ENCODE peak calls at places on chromosomes 12 and 14, in eight cellular contexts. Q is PC-3; I is heart left ventricle; L is cardiac muscle cell; Z is CD8-positive, alpha-beta T cell; K is naive thymus-derived CD4-positive, alpha-beta T cell; U is lower lobe of right lung; E is breast epithelium. X is an unnamed sample. For H3K27me3, the result is how much of the 10 kb centered on the place peaks cover.

GRCh38 chr12:3480744-3481143 is 10.3 kb upstream of the PRMT8 start:
- DNase-seq in Q (no peak), I (no peak), L (no peak), Z (no peak), K (no peak), U (no peak), E (no peak), X (no peak)

GRCh38 chr14:96965885-96966595 is 168.9 kb downstream of the VRK1 start:
- DNase-seq in Q (no peak), I (no peak), L (no peak), Z (no peak), K (no peak), U (no peak), E (no peak), X (no peak)

GRCh38 chr14:81974543-81974942 is 440.9 kb upstream of the SEL1L start:
- DNase-seq in Q (no peak), I (no peak), L (no peak), Z (no peak), K (no peak), U (no peak), E (no peak), X (no peak)

GRCh38 chr14:68506021-68506644 is 286.7 kb downstream of the ZFP36L1 start:
- DNase-seq in Q (peak), I (peak), L (peak), Z (no peak), K (no peak), U (no peak), E (peak), X (peak)

GRCh38 chr12:121273364-121273896 is 23.1 kb downstream of the CAMKK2 start:
- DNase-seq in Q (no peak), I (no peak), L (no peak), Z (no peak), K (no peak), U (no peak), E (no peak), X (no peak)

GRCh38 chr12:101608301-101609133 is 13.7 kb downstream of the MYBPC1 start:
- DNase-seq in Q (peak), I (no peak), L (no peak), Z (no peak), K (no peak), U (peak), E (peak), X (no peak)

GRCh38 chr14:104481323-104481722 is 98.2 kb upstream of the C14orf180 start:
- DNase-seq in Q (no peak), I (no peak), L (no peak), Z (no peak), K (no peak), U (no peak), E (no peak), X (no peak)

GRCh38 chr12:20757-21156 is 45.8 kb upstream of the IQSEC3 start:
- DNase-seq in Q (peak), I (no peak), L (no peak), Z (peak), K (no peak), U (no peak), E (no peak), X (no peak)

GRCh38 chr14:24298892-24299254 is 707 bp downstream of the DHRS1 start:
- DNase-seq in Q (peak), I (peak), L (peak), Z (no peak), K (no peak), U (no peak), E (peak), X (peak)

GRCh38 chr14:91228112-91229004 is 16.1 kb downstream of the GPR68 start:
- DNase-seq in Q (peak), I (no peak), L (peak), Z (peak), K (peak), U (no peak), E (no peak), X (peak)

GRCh38 chr14:91417983-91418386 is 365 bp upstream of the CCDC88C start:
- DNase-seq in Q (peak), I (no peak), L (peak), Z (peak), K (no peak), U (peak), E (no peak), X (no peak)

GRCh38 chr14:53751650-53752049 is 205.0 kb downstream of the BMP4 start:
- DNase-seq in Q (no peak), I (no peak), L (no peak), Z (no peak), K (no peak), U (no peak), E (no peak), X (no peak)

GRCh38 chr14:104023325-104024055 is 62.0 kb upstream of the ASPG start:
- DNase-seq in Q (no peak), I (no peak), L (no peak), Z (no peak), K (no peak), U (no peak), E (no peak), X (no peak)

GRCh38 chr14:75223664-75224154 is 47.3 kb upstream of the TMED10 start:
- DNase-seq in Q (no peak), I (peak), L (no peak), Z (no peak), K (no peak), U (peak), E (no peak), X (no peak)

GRCh38 chr12:127284021-127284420 is 982.9 kb upstream of the TMEM132C start:
- DNase-seq in Q (no peak), I (no peak), L (peak), Z (no peak), K (no peak), U (no peak), E (no peak), X (peak)

GRCh38 chr14:28763914-28764848 is 2.4 kb upstream of the FOXG1 start:
- DNase-seq in Q (peak), I (no peak), L (no peak), Z (no peak), K (no peak), U (no peak), E (no peak), X (no peak)

GRCh38 chr12:109346920-109347319 is 780 bp upstream of the MYO1H start:
- DNase-seq in Q (no peak), I (no peak), L (no peak), Z (no peak), K (no peak), U (no peak), E (no peak), X (no peak)

GRCh38 chr14:56490379-56490778 is 89.2 kb upstream of the TMEM260 start:
- DNase-seq in Q (peak), I (no peak), L (peak), Z (no peak), K (no peak), U (no peak), E (no peak), X (no peak)

GRCh38 chr14:98112211-98112780 is 1159.7 kb downstream of the BCL11B start:
- DNase-seq in Q (no peak), I (no peak), L (no peak), Z (no peak), K (no peak), U (no peak), E (no peak), X (no peak)

GRCh38 chr12:26798013-26798412 is 35.0 kb downstream of the ITPR2 start:
- DNase-seq in Q (no peak), I (no peak), L (peak), Z (no peak), K (no peak), U (no peak), E (no peak), X (no peak)

GRCh38 chr12:48924617-48925217 is 575 bp downstream of the FKBP11 start:
- DNase-seq in Q (peak), I (peak), L (peak), Z (peak), K (peak), U (peak), E (peak), X (peak)

GRCh38 chr12:71242511-71242910 is 84.7 kb upstream of the TSPAN8 start:
- DNase-seq in Q (no peak), I (no peak), L (peak), Z (no peak), K (no peak), U (no peak), E (no peak), X (no peak)

GRCh38 chr14:104512771-104513640 is 66.6 kb upstream of the C14orf180 start:
- DNase-seq in Q (no peak), I (no peak), L (no peak), Z (peak), K (no peak), U (no peak), E (no peak), X (no peak)

GRCh38 chr14:98162829-98163228 is 1109.2 kb downstream of the BCL11B start:
- DNase-seq in Q (no peak), I (no peak), L (no peak), Z (no peak), K (no peak), U (no peak), E (no peak), X (no peak)

GRCh38 chr12:45170456-45171042 is 45.3 kb upstream of the ANO6 start:
- DNase-seq in Q (peak), I (peak), L (peak), Z (peak), K (peak), U (peak), E (peak), X (peak)

GRCh38 chr12:110540048-110540447 is 37.9 kb downstream of the RAD9B start:
- DNase-seq in Q (peak), I (no peak), L (no peak), Z (no peak), K (no peak), U (no peak), E (no peak), X (no peak)

GRCh38 chr14:74616507-74616906 is 4.5 kb upstream of the LTBP2 start:
- DNase-seq in Q (peak), I (peak), L (peak), Z (no peak), K (no peak), U (no peak), E (no peak), X (peak)

GRCh38 chr14:74510955-74511354 is 17.4 kb downstream of the ISCA2 start:
- DNase-seq in Q (peak), I (no peak), L (no peak), Z (no peak), K (no peak), U (peak), E (no peak), X (no peak)

GRCh38 chr14:33165144-33165925 is 226.7 kb downstream of the NPAS3 start:
- DNase-seq in Q (peak), I (no peak), L (no peak), Z (no peak), K (no peak), U (no peak), E (no peak), X (peak)

GRCh38 chr12:126608607-126609175 is 1543.5 kb downstream of the AACS start:
- DNase-seq in Q (no peak), I (no peak), L (no peak), Z (no peak), K (no peak), U (no peak), E (no peak), X (no peak)

GRCh38 chr12:106883421-106883820 is 72.3 kb upstream of the TMEM263 start:
- DNase-seq in Q (no peak), I (no peak), L (peak), Z (no peak), K (no peak), U (no peak), E (no peak), X (no peak)

GRCh38 chr12:115204957-115205754 is 521.2 kb upstream of the TBX3 start:
- DNase-seq in Q (peak), I (no peak), L (peak), Z (no peak), K (no peak), U (no peak), E (no peak), X (no peak)

GRCh38 chr12:3005736-3006135 is 46.5 kb downstream of the TEAD4 start:
- DNase-seq in Q (peak), I (no peak), L (no peak), Z (no peak), K (no peak), U (no peak), E (no peak), X (no peak)

DNA sequence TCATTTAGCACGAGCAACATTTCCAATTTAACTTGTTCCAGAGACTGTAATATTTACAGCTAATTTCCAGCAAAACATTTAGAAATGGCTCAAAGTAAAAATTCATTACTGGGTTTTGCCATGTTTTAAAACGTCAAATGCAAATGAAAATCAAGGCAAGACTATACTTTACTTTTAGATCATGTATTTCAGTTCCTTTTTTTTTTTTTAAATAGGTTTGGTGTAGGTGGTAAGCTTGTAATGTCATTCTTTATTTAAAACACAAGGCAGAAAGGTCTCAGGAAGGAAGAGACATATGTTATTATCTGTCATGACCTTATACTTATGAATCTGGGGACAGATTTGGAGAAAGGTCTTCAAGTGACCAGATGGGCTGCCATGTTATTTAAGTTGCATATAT is 54.1 kb downstream of the GRIP1 start:
- DNase-seq in Q (no peak), I (no peak), L (no peak), Z (no peak), K (no peak), U (no peak), E (no peak), X (no peak)
- H3K27me3 ChIP-seq in Q (under half), I (under half), L (under half), Z (under half), K (under half), U (under half), E (under half), X (under half)

GRCh38 chr12:6778212-6778570 is 5.9 kb downstream of the LAG3 start:
- DNase-seq in Q (no peak), I (no peak), L (peak), Z (no peak), K (no peak), U (no peak), E (peak), X (no peak)

GRCh38 chr12:6775775-6776174 is 3.5 kb downstream of the LAG3 start:
- DNase-seq in Q (no peak), I (no peak), L (no peak), Z (no peak), K (no peak), U (no peak), E (no peak), X (no peak)

GRCh38 chr12:6778571-6779550 is 6.5 kb downstream of the LAG3 start:
- DNase-seq in Q (peak), I (peak), L (peak), Z (peak), K (peak), U (peak), E (peak), X (peak)

GRCh38 chr12:6775185-6775770 is 3.0 kb downstream of the LAG3 start:
- DNase-seq in Q (no peak), I (no peak), L (no peak), Z (no peak), K (no peak), U (no peak), E (no peak), X (no peak)

GRCh38 chr12:6777386-6777785 is 5.1 kb downstream of the LAG3 start:
- DNase-seq in Q (no peak), I (no peak), L (no peak), Z (no peak), K (no peak), U (no peak), E (no peak), X (no peak)
- H3K4me3 ChIP-seq in Q (no peak), I (no peak), L (no peak), Z (no peak), K (no peak), U (no peak), E (no peak), X (no peak)

GRCh38 chr12:43835656-43836454 is at the start of gene TMEM117:
- DNase-seq in Q (peak), I (peak), L (peak), Z (peak), K (peak), U (peak), E (peak), X (peak)

GRCh38 chr12:43832506-43833168 is 3.2 kb upstream of the TMEM117 start:
- DNase-seq in Q (no peak), I (no peak), L (no peak), Z (no peak), K (no peak), U (no peak), E (no peak), X (no peak)

GRCh38 chr12:43840338-43840737 is 4.5 kb downstream of the TMEM117 start:
- DNase-seq in Q (no peak), I (no peak), L (no peak), Z (no peak), K (no peak), U (no peak), E (no peak), X (no peak)

GRCh38 chr12:43836455-43836989 is 641 bp downstream of the TMEM117 start:
- DNase-seq in Q (peak), I (no peak), L (peak), Z (no peak), K (no peak), U (no peak), E (no peak), X (no peak)

GRCh38 chr12:43835264-43835655 is 621 bp upstream of the TMEM117 start:
- DNase-seq in Q (no peak), I (no peak), L (no peak), Z (no peak), K (no peak), U (no peak), E (no peak), X (no peak)
- H3K27me3 ChIP-seq in Q (under half), I (under half), L (under half), Z (under half), K (under half), U (under half), E (under half), X (under half)

DNA sequence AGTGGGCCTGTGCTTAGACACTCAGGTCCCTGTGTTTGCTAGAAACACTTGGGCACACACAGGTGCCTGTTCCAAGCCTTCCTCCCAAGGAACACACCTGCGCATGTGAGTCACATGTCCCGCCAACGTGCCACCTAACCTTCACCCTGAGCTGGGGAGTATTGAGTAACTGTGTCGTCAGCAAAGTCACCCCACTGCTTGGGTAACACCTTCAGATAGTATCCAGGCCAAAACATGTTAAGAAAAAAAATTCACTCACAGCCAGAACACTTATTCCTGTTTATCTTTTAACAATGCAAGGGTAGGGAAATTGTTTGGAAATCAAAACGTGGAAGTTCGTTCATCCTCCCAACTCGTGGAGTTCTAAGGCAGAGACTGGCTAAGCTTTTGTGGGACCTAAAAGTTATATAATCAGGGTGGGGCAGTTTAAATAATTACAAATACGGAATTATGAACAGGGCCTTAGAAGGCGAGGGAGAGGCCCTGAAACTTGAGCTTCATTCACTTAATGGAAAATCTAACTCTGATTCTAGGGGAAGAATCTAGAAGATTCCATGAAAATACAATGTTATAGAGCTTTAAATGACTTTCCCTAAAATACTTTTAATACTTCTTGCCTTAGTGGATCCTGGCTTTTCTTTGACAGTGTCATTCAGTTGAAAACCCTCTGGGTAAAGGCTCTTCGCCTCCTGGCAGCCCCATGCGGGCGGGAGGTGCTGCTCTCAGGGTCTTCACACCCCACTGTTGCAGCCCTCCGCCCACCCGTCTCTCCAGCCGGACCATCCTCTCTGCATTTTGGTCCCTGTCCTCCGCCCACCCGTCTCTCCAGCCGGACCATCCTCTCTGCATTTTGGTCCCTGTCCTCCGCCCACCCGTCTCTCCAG is 30.3 kb upstream of the ADIPOR2 start:
- DNase-seq in Q (no peak), I (peak), L (peak), Z (peak), K (peak), U (peak), E (peak), X (no peak)
- H3K4me3 ChIP-seq in Q (no peak), I (no peak), L (no peak), Z (no peak), K (no peak), U (peak), E (no peak), X (no peak)

GRCh38 chr14:60658116-60658515 is 8.8 kb upstream of the SIX1 start:
- DNase-seq in Q (peak), I (no peak), L (no peak), Z (no peak), K (no peak), U (no peak), E (no peak), X (no peak)

GRCh38 chr14:60658909-60659585 is 9.8 kb upstream of the SIX1 start:
- DNase-seq in Q (peak), I (no peak), L (no peak), Z (no peak), K (no peak), U (no peak), E (no peak), X (no peak)

GRCh38 chr14:60655898-60656754 is 6.8 kb upstream of the SIX1 start:
- DNase-seq in Q (no peak), I (no peak), L (no peak), Z (no peak), K (no peak), U (no peak), E (no peak), X (no peak)

GRCh38 chr14:60656755-60657608 is 7.7 kb upstream of the SIX1 start:
- DNase-seq in Q (peak), I (no peak), L (peak), Z (no peak), K (peak), U (peak), E (no peak), X (peak)

GRCh38 chr14:60657609-60657983 is 8.3 kb upstream of the SIX1 start:
- DNase-seq in Q (no peak), I (no peak), L (no peak), Z (no peak), K (no peak), U (no peak), E (no peak), X (peak)
- H3K27me3 ChIP-seq in Q (under half), I (half or more), L (half or more), Z (under half), K (under half), U (half or more), E (under half), X (under half)

X was measured in SJSA1.